ENCODE peak calls at places on chromosomes 6 and 20, in nine cellular contexts. L, R, S, B, Q, Z, Y, M and D are unnamed samples.

GRCh38 chr6:31462026-31462963 is 35.6 kb upstream of the MICB start:
- DNase-seq in L (no peak), R (peak), S (no peak), B (no peak), Q (no peak), Z (no peak), Y (no peak), M (no peak), D (peak)

GRCh38 chr6:113909224-113909856 is 52.2 kb downstream of the MARCKS start:
- DNase-seq in L (peak), R (peak), S (no peak), B (peak), Q (peak), Z (peak), Y (no peak), M (peak), D (peak)

GRCh38 chr6:67757465-67758033 is 877.5 kb upstream of the ADGRB3 start:
- DNase-seq in L (no peak), R (no peak), S (peak), B (no peak), Q (no peak), Z (no peak), Y (no peak), M (no peak), D (no peak)

GRCh38 chr6:145798530-145798929 is 16.1 kb downstream of the FBXO30 start:
- DNase-seq in L (no peak), R (peak), S (no peak), B (no peak), Q (no peak), Z (no peak), Y (no peak), M (no peak), D (peak)

GRCh38 chr6:119445666-119446622 is 96.4 kb upstream of the MAN1A1 start:
- DNase-seq in L (no peak), R (peak), S (peak), B (no peak), Q (peak), Z (peak), Y (no peak), M (no peak), D (peak)

GRCh38 chr6:20148433-20148832 is 63.8 kb downstream of the MBOAT1 start:
- DNase-seq in L (no peak), R (no peak), S (no peak), B (no peak), Q (no peak), Z (no peak), Y (no peak), M (no peak), D (no peak)

GRCh38 chr6:146153040-146153758 is 124.3 kb downstream of the GRM1 start:
- DNase-seq in L (no peak), R (no peak), S (no peak), B (no peak), Q (no peak), Z (peak), Y (no peak), M (no peak), D (no peak)

GRCh38 chr6:14734416-14735340 is 511.2 kb upstream of the JARID2 start:
- DNase-seq in L (no peak), R (peak), S (no peak), B (peak), Q (peak), Z (peak), Y (no peak), M (no peak), D (peak)

GRCh38 chr6:11734861-11735652 is 43.5 kb downstream of the ADTRP start:
- DNase-seq in L (no peak), R (no peak), S (no peak), B (no peak), Q (no peak), Z (peak), Y (no peak), M (no peak), D (no peak)

GRCh38 chr6:130307752-130308361 is 58.0 kb upstream of the TMEM200A start:
- DNase-seq in L (no peak), R (peak), S (no peak), B (no peak), Q (peak), Z (no peak), Y (no peak), M (no peak), D (peak)

GRCh38 chr20:62755817-62756724 is 40.2 kb upstream of the MRGBP start:
- DNase-seq in L (no peak), R (no peak), S (no peak), B (no peak), Q (no peak), Z (no peak), Y (peak), M (no peak), D (no peak)

GRCh38 chr6:38495922-38496635 is 143.7 kb downstream of the BTBD9 start:
- DNase-seq in L (no peak), R (no peak), S (no peak), B (no peak), Q (no peak), Z (peak), Y (no peak), M (no peak), D (no peak)

GRCh38 chr6:125157280-125157679 is 3.7 kb downstream of the TPD52L1 start:
- DNase-seq in L (no peak), R (no peak), S (no peak), B (no peak), Q (no peak), Z (no peak), Y (no peak), M (no peak), D (no peak)

GRCh38 chr20:24469116-24470030 is at the start of gene SYNDIG1:
- DNase-seq in L (peak), R (no peak), S (peak), B (no peak), Q (no peak), Z (no peak), Y (peak), M (no peak), D (peak)

GRCh38 chr20:39850236-39850635 is 838.8 kb downstream of the MAFB start:
- DNase-seq in L (no peak), R (peak), S (no peak), B (no peak), Q (no peak), Z (no peak), Y (no peak), M (no peak), D (peak)

GRCh38 chr20:58523072-58523681 is 8.0 kb upstream of the APCDD1L start:
- DNase-seq in L (no peak), R (peak), S (no peak), B (no peak), Q (no peak), Z (no peak), Y (no peak), M (no peak), D (no peak)

GRCh38 chr6:53179961-53180651 is 31.5 kb upstream of the GCM1 start:
- DNase-seq in L (peak), R (peak), S (no peak), B (peak), Q (no peak), Z (no peak), Y (peak), M (no peak), D (peak)

GRCh38 chr6:87333591-87334181 is 4.6 kb upstream of the GJB7 start:
- DNase-seq in L (no peak), R (peak), S (no peak), B (no peak), Q (no peak), Z (no peak), Y (no peak), M (no peak), D (peak)

GRCh38 chr20:38043512-38044300 is 10.2 kb downstream of the RPRD1B start:
- DNase-seq in L (no peak), R (peak), S (no peak), B (no peak), Q (peak), Z (no peak), Y (no peak), M (peak), D (peak)

GRCh38 chr6:157989541-157990289 is 8.1 kb downstream of the SYNJ2 start:
- DNase-seq in L (peak), R (peak), S (peak), B (no peak), Q (no peak), Z (no peak), Y (peak), M (no peak), D (peak)

GRCh38 chr6:108944707-108945685 is 96.8 kb downstream of the ARMC2 start:
- DNase-seq in L (no peak), R (peak), S (no peak), B (peak), Q (peak), Z (no peak), Y (peak), M (no peak), D (peak)

GRCh38 chr6:139763468-139764214 is 389.2 kb upstream of the CITED2 start:
- DNase-seq in L (no peak), R (peak), S (no peak), B (no peak), Q (peak), Z (no peak), Y (no peak), M (no peak), D (peak)

GRCh38 chr6:133340557-133340956 is 99.4 kb downstream of the EYA4 start:
- DNase-seq in L (peak), R (peak), S (no peak), B (no peak), Q (no peak), Z (no peak), Y (no peak), M (no peak), D (peak)

GRCh38 chr6:24431045-24431451 is 28.3 kb downstream of the MRS2 start:
- DNase-seq in L (peak), R (peak), S (peak), B (peak), Q (peak), Z (peak), Y (no peak), M (peak), D (peak)

GRCh38 chr20:21118782-21119181 is 7.1 kb upstream of the KIZ start:
- DNase-seq in L (no peak), R (no peak), S (no peak), B (no peak), Q (no peak), Z (no peak), Y (no peak), M (no peak), D (no peak)

GRCh38 chr6:133697666-133698065 is 191.2 kb upstream of the TCF21 start:
- DNase-seq in L (no peak), R (peak), S (no peak), B (no peak), Q (no peak), Z (no peak), Y (no peak), M (no peak), D (peak)

GRCh38 chr6:2940851-2941250 is 30.5 kb downstream of the SERPINB6 start:
- DNase-seq in L (no peak), R (no peak), S (no peak), B (no peak), Q (no peak), Z (no peak), Y (no peak), M (no peak), D (no peak)

GRCh38 chr6:113959235-113959634 is 11.7 kb downstream of the HDAC2 start:
- DNase-seq in L (no peak), R (no peak), S (no peak), B (no peak), Q (no peak), Z (no peak), Y (no peak), M (no peak), D (no peak)

GRCh38 chr20:48455606-48456360 is 372.0 kb downstream of the PREX1 start:
- DNase-seq in L (peak), R (no peak), S (peak), B (no peak), Q (no peak), Z (no peak), Y (no peak), M (no peak), D (no peak)

GRCh38 chr6:6851059-6851658 is 256.6 kb upstream of the RREB1 start:
- DNase-seq in L (peak), R (peak), S (no peak), B (peak), Q (peak), Z (peak), Y (no peak), M (no peak), D (peak)

GRCh38 chr6:27872634-27873028 is 39.6 kb downstream of the OR2B2 start:
- DNase-seq in L (no peak), R (no peak), S (no peak), B (no peak), Q (no peak), Z (no peak), Y (no peak), M (no peak), D (no peak)
- H3K4me3 ChIP-seq in L (peak), R (peak), S (peak), B (peak), Q (peak), Z (peak), Y (peak), M (peak), D (peak)

DNA sequence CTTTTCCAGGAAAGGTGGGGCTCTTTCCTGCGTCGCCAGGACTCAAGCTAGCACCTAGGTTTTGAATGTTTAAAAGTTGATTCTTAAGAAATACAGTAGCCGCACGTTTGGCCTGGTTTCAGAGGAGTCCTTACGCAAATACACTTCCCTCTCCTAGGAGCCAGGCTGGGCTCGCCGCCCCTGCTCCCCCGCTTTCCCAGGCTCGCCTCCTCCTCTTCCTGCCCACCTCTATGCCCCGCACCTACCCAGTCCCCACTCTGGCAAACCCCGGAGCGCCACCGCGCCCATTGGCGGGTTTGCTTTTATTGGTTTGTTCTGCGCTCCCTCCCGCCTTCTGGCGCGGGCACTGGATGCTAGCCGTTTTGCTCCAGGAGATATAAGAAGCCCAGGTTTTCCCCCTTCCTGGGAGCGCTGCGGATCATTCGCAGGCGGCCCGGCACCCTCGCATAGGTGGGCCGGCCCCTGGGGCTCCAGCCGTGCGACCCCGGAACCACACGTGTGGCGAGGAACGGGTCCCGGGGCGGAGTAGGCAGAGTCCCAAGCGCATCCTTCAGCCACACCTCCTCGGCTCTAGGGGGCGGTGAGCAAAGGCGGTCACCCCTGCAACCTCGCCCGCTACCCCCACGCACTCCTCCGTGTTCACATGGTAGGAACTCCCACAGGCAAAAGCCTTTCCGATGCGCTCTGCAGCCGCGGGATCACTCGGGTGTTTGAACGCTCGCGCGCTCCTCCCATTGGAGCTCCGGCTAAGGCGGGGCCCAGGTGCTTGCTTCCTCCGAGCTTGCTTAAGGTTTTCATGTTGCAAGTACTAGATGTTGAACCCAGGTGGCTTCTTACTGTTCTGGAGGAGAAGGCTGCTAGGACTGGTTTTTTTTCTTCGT is 119.0 kb downstream of the RTN4IP1 start:
- DNase-seq in L (no peak), R (peak), S (peak), B (no peak), Q (no peak), Z (peak), Y (peak), M (no peak), D (peak)
- TF ChIP-seq CTCF in L (no peak), R (no peak), S (peak), B (no peak), Q (peak), Z (no peak), Y (no peak), M (peak), D (peak)

GRCh38 chr6:27129095-27129815 is 118.2 kb upstream of the PRSS16 start:
- DNase-seq in L (no peak), R (peak), S (no peak), B (no peak), Q (no peak), Z (no peak), Y (no peak), M (no peak), D (no peak)
- H3K4me3 ChIP-seq in L (no peak), R (no peak), S (no peak), B (no peak), Q (no peak), Z (peak), Y (no peak), M (no peak), D (no peak)

DNA sequence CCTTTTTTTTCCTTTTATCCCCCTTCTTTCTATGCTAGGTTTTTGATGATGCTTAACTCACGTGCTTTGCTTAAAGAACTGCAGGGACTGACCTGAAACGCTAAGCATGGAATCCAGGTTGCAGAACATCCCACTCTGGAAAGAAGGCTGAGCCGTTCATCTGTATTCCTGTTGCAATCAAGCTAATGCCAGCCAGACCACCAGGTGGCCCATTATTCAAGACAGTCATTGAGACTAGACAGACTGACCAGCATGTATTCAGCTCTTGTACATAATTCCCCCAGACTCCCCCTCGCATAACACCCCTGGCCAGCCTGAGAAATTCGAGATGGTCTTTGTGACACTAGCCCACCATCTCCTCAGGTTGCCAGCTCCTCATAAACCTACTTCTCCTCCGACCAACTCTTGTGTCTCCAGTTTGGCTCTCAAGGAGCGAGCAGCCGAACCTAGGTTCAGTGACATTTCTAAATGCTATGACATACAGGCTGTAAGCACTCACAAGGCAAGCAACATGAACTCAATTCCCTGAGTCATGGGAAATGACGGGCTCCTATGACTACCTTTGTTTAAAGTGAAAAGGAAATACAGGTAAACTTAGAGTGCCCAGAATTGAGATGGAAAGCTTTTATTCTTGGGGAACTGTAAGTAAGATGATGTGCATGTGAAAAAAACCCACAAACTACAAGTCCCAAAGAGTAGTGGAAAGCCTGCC is 309.3 kb upstream of the CDYL start:
- DNase-seq in L (no peak), R (peak), S (no peak), B (no peak), Q (no peak), Z (no peak), Y (no peak), M (no peak), D (peak)
- TF ChIP-seq CTCF in L (peak), R (no peak), S (peak), B (no peak), Q (peak), Z (no peak), Y (no peak), M (peak), D (peak)

GRCh38 chr6:32868257-32868788 is 14.3 kb downstream of the PSMB9 start:
- DNase-seq in L (peak), R (peak), S (peak), B (peak), Q (no peak), Z (peak), Y (peak), M (peak), D (peak)
- H3K4me3 ChIP-seq in L (no peak), R (no peak), S (no peak), B (no peak), Q (no peak), Z (no peak), Y (no peak), M (no peak), D (no peak)

GRCh38 chr6:154289818-154290508 is 66.6 kb downstream of the IPCEF1 start:
- DNase-seq in L (no peak), R (no peak), S (no peak), B (no peak), Q (no peak), Z (no peak), Y (no peak), M (no peak), D (no peak)
- TF ChIP-seq CTCF in L (no peak), R (no peak), S (no peak), B (no peak), Q (no peak), Z (no peak), Y (no peak), M (no peak), D (no peak)

GRCh38 chr20:50820515-50821256 is 25.8 kb downstream of the BCAS4 start:
- DNase-seq in L (no peak), R (no peak), S (no peak), B (no peak), Q (no peak), Z (peak), Y (no peak), M (no peak), D (peak)

GRCh38 chr20:50823319-50823718 is 28.5 kb downstream of the BCAS4 start:
- DNase-seq in L (no peak), R (no peak), S (no peak), B (no peak), Q (no peak), Z (no peak), Y (no peak), M (no peak), D (no peak)

GRCh38 chr20:50819344-50819743 is 24.5 kb downstream of the BCAS4 start:
- DNase-seq in L (no peak), R (no peak), S (no peak), B (no peak), Q (no peak), Z (peak), Y (no peak), M (no peak), D (no peak)

GRCh38 chr20:50821994-50822393 is 27.1 kb downstream of the BCAS4 start:
- DNase-seq in L (no peak), R (no peak), S (no peak), B (no peak), Q (no peak), Z (peak), Y (no peak), M (no peak), D (no peak)

GRCh38 chr20:50821257-50821921 is 26.5 kb downstream of the BCAS4 start:
- DNase-seq in L (no peak), R (no peak), S (no peak), B (no peak), Q (no peak), Z (peak), Y (no peak), M (no peak), D (no peak)
- H3K4me3 ChIP-seq in L (no peak), R (no peak), S (no peak), B (no peak), Q (no peak), Z (peak), Y (no peak), M (no peak), D (no peak)

GRCh38 chr6:75546401-75546800 is 52.8 kb upstream of the FILIP1 start:
- DNase-seq in L (no peak), R (peak), S (no peak), B (no peak), Q (no peak), Z (peak), Y (no peak), M (no peak), D (peak)
- TF ChIP-seq CTCF in L (peak), R (no peak), S (peak), B (no peak), Q (peak), Z (no peak), Y (peak), M (peak), D (peak)

GRCh38 chr6:162852192-162852591 is 124.4 kb downstream of the PACRG start:
- DNase-seq in L (no peak), R (no peak), S (no peak), B (no peak), Q (no peak), Z (no peak), Y (no peak), M (no peak), D (no peak)
- H3K4me3 ChIP-seq in L (no peak), R (no peak), S (no peak), B (no peak), Q (no peak), Z (no peak), Y (no peak), M (no peak), D (no peak)

GRCh38 chr6:10331336-10331735 is 83.5 kb downstream of the TFAP2A start:
- DNase-seq in L (no peak), R (no peak), S (no peak), B (no peak), Q (no peak), Z (no peak), Y (no peak), M (no peak), D (no peak)
- TF ChIP-seq CTCF in L (no peak), R (no peak), S (no peak), B (no peak), Q (no peak), Z (no peak), Y (no peak), M (no peak), D (no peak)